ENCODE peak calls at places on chromosomes 13 and 19, in six cellular contexts. One of them, this sample, is unnamed.

GRCh38 chr13:103883152-103883551 is 816.9 kb upstream of the SLC10A2 start:
- DNase-seq in choroid plexus epithelial cell: peak
- DNase-seq in mesothelial cell of epicardium: peak
- DNase-seq in B cell: no peak
- DNase-seq in brain microvascular endothelial cell: peak
- DNase-seq in activated effector memory CD4-positive, alpha-beta T cell treated with anti-CD3 and anti-CD28 coated beads, Interleukin-2, amount 50 U/mL, for 16 hours: no peak
- DNase-seq in this sample: no peak

GRCh38 chr19:38223617-38224013 is 407 bp downstream of the DPF1 start:
- DNase-seq in choroid plexus epithelial cell: no peak
- DNase-seq in mesothelial cell of epicardium: no peak
- DNase-seq in B cell: no peak
- DNase-seq in brain microvascular endothelial cell: no peak
- DNase-seq in activated effector memory CD4-positive, alpha-beta T cell treated with anti-CD3 and anti-CD28 coated beads, Interleukin-2, amount 50 U/mL, for 16 hours: no peak
- DNase-seq in this sample: no peak

GRCh38 chr19:32138416-32138815 is 207.0 kb upstream of the ZNF507 start:
- DNase-seq in choroid plexus epithelial cell: no peak
- DNase-seq in mesothelial cell of epicardium: no peak
- DNase-seq in B cell: no peak
- DNase-seq in brain microvascular endothelial cell: no peak
- DNase-seq in activated effector memory CD4-positive, alpha-beta T cell treated with anti-CD3 and anti-CD28 coated beads, Interleukin-2, amount 50 U/mL, for 16 hours: no peak
- DNase-seq in this sample: no peak

GRCh38 chr19:42140125-42140754 is 8.0 kb upstream of the POU2F2 start:
- DNase-seq in choroid plexus epithelial cell: peak
- DNase-seq in mesothelial cell of epicardium: peak
- DNase-seq in B cell: no peak
- DNase-seq in brain microvascular endothelial cell: peak
- DNase-seq in activated effector memory CD4-positive, alpha-beta T cell treated with anti-CD3 and anti-CD28 coated beads, Interleukin-2, amount 50 U/mL, for 16 hours: no peak
- DNase-seq in this sample: no peak

GRCh38 chr13:61052175-61052574 is 363.5 kb downstream of the PCDH20 start:
- DNase-seq in choroid plexus epithelial cell: no peak
- DNase-seq in mesothelial cell of epicardium: no peak
- DNase-seq in B cell: no peak
- DNase-seq in brain microvascular endothelial cell: no peak
- DNase-seq in activated effector memory CD4-positive, alpha-beta T cell treated with anti-CD3 and anti-CD28 coated beads, Interleukin-2, amount 50 U/mL, for 16 hours: no peak
- DNase-seq in this sample: no peak

GRCh38 chr13:90997951-90998350 is 349.5 kb upstream of the MIR17HG start:
- DNase-seq in choroid plexus epithelial cell: no peak
- DNase-seq in mesothelial cell of epicardium: no peak
- DNase-seq in B cell: no peak
- DNase-seq in brain microvascular endothelial cell: no peak
- DNase-seq in activated effector memory CD4-positive, alpha-beta T cell treated with anti-CD3 and anti-CD28 coated beads, Interleukin-2, amount 50 U/mL, for 16 hours: no peak
- DNase-seq in this sample: no peak

GRCh38 chr13:28318418-28318995 is 176.4 kb downstream of the FLT1 start:
- DNase-seq in choroid plexus epithelial cell: no peak
- DNase-seq in mesothelial cell of epicardium: no peak
- DNase-seq in B cell: no peak
- DNase-seq in brain microvascular endothelial cell: no peak
- DNase-seq in activated effector memory CD4-positive, alpha-beta T cell treated with anti-CD3 and anti-CD28 coated beads, Interleukin-2, amount 50 U/mL, for 16 hours: no peak
- DNase-seq in this sample: no peak

GRCh38 chr13:48078251-48078656 is 16.6 kb downstream of the MED4 start:
- DNase-seq in choroid plexus epithelial cell: peak
- DNase-seq in mesothelial cell of epicardium: no peak
- DNase-seq in B cell: peak
- DNase-seq in brain microvascular endothelial cell: no peak
- DNase-seq in activated effector memory CD4-positive, alpha-beta T cell treated with anti-CD3 and anti-CD28 coated beads, Interleukin-2, amount 50 U/mL, for 16 hours: no peak
- DNase-seq in this sample: no peak

GRCh38 chr19:58328999-58329398 is 2.2 kb downstream of the ZSCAN22 start:
- DNase-seq in choroid plexus epithelial cell: no peak
- DNase-seq in mesothelial cell of epicardium: no peak
- DNase-seq in B cell: no peak
- DNase-seq in brain microvascular endothelial cell: no peak
- DNase-seq in activated effector memory CD4-positive, alpha-beta T cell treated with anti-CD3 and anti-CD28 coated beads, Interleukin-2, amount 50 U/mL, for 16 hours: no peak
- DNase-seq in this sample: no peak

GRCh38 chr13:99294198-99294597 is 13.0 kb downstream of the GPR183 start:
- DNase-seq in choroid plexus epithelial cell: no peak
- DNase-seq in mesothelial cell of epicardium: no peak
- DNase-seq in B cell: no peak
- DNase-seq in brain microvascular endothelial cell: no peak
- DNase-seq in activated effector memory CD4-positive, alpha-beta T cell treated with anti-CD3 and anti-CD28 coated beads, Interleukin-2, amount 50 U/mL, for 16 hours: no peak
- DNase-seq in this sample: no peak

GRCh38 chr19:1325568-1326294 is 40.1 kb downstream of the EFNA2 start:
- DNase-seq in choroid plexus epithelial cell: no peak
- DNase-seq in mesothelial cell of epicardium: no peak
- DNase-seq in B cell: no peak
- DNase-seq in brain microvascular endothelial cell: no peak
- DNase-seq in activated effector memory CD4-positive, alpha-beta T cell treated with anti-CD3 and anti-CD28 coated beads, Interleukin-2, amount 50 U/mL, for 16 hours: no peak
- DNase-seq in this sample: no peak

GRCh38 chr19:32223595-32224370 is 121.6 kb upstream of the ZNF507 start:
- DNase-seq in choroid plexus epithelial cell: no peak
- DNase-seq in mesothelial cell of epicardium: no peak
- DNase-seq in B cell: no peak
- DNase-seq in brain microvascular endothelial cell: no peak
- DNase-seq in activated effector memory CD4-positive, alpha-beta T cell treated with anti-CD3 and anti-CD28 coated beads, Interleukin-2, amount 50 U/mL, for 16 hours: peak
- DNase-seq in this sample: no peak

This sample was measured in SK-N-MC.